ENCODE peak calls at places on chromosomes 11 and 22, in five cellular contexts. M is CD4-positive, alpha-beta T cell; I is gastrocnemius medialis; K is lower lobe of right lung; P is pancreas. J is an unnamed sample.

GRCh38 chr11:121104223-121104831 is 3.3 kb downstream of the TECTA start:
- DNase-seq in M (no peak), I (peak; percentile 25), K (no peak), P (no peak), J (no peak)

GRCh38 chr11:10588904-10589303 is 20.4 kb upstream of the LYVE1 start:
- DNase-seq in M (no peak), I (no peak), K (no peak), P (no peak), J (no peak)

GRCh38 chr22:48742556-48743343 is 1084.9 kb downstream of the BRD1 start:
- DNase-seq in M (no peak), I (no peak), K (no peak), P (peak; percentile 5), J (no peak)

GRCh38 chr11:25776238-25776637 is 555.7 kb upstream of the ANO3 start:
- DNase-seq in M (no peak), I (no peak), K (no peak), P (no peak), J (no peak)

GRCh38 chr11:70880416-70880815 is 372.0 kb downstream of the SHANK2 start:
- DNase-seq in M (no peak), I (no peak), K (no peak), P (no peak), J (no peak)

GRCh38 chr11:43687120-43687791 is 6.7 kb downstream of the HSD17B12 start:
- DNase-seq in M (no peak), I (peak; percentile 82), K (peak; percentile 51), P (no peak), J (no peak)

GRCh38 chr11:121614661-121615240 is 162.0 kb upstream of the SORL1-AS1 start:
- DNase-seq in M (no peak), I (no peak), K (no peak), P (no peak), J (no peak)

GRCh38 chr22:44799077-44799931 is 46.9 kb downstream of the ARHGAP8 start:
- DNase-seq in M (no peak), I (no peak), K (no peak), P (no peak), J (no peak)

GRCh38 chr11:118921121-118921928 is 4.4 kb downstream of the BCL9L start:
- DNase-seq in M (no peak), I (peak; percentile 80), K (peak; percentile 80), P (peak; percentile 70), J (peak; percentile 30)

GRCh38 chr11:45664376-45665205 is 831 bp downstream of the CHST1 start:
- DNase-seq in M (no peak), I (no peak), K (no peak), P (no peak), J (no peak)

GRCh38 chr22:17954860-17955587 is 69.3 kb downstream of the MICAL3 start:
- DNase-seq in M (no peak), I (no peak), K (no peak), P (no peak), J (no peak)

GRCh38 chr11:106187860-106188456 is 110.5 kb downstream of the AASDHPPT start:
- DNase-seq in M (no peak), I (no peak), K (no peak), P (no peak), J (no peak)

GRCh38 chr11:95556342-95557151 is 233.0 kb downstream of the FAM76B start:
- DNase-seq in M (no peak), I (no peak), K (no peak), P (no peak), J (no peak)

GRCh38 chr11:18204220-18204619 is 31.6 kb downstream of the MRGPRX4 start:
- DNase-seq in M (no peak), I (no peak), K (no peak), P (no peak), J (no peak)

GRCh38 chr11:47148903-47149535 is 27.7 kb downstream of the ARFGAP2 start:
- DNase-seq in M (no peak), I (peak; percentile 51), K (no peak), P (peak; percentile 85), J (peak; percentile 33)

GRCh38 chr11:1733009-1733715 is 17.2 kb downstream of the IFITM10 start:
- DNase-seq in M (no peak), I (no peak), K (no peak), P (no peak), J (no peak)

GRCh38 chr11:116969694-116970093 is 128.5 kb downstream of the SIK3 start:
- DNase-seq in M (no peak), I (no peak), K (no peak), P (no peak), J (no peak)
- H3K27ac ChIP-seq in M (no peak overlapping the region), I (no peak overlapping the region), K (no peak overlapping the region), P (no peak overlapping the region), J (no peak overlapping the region)

DNA sequence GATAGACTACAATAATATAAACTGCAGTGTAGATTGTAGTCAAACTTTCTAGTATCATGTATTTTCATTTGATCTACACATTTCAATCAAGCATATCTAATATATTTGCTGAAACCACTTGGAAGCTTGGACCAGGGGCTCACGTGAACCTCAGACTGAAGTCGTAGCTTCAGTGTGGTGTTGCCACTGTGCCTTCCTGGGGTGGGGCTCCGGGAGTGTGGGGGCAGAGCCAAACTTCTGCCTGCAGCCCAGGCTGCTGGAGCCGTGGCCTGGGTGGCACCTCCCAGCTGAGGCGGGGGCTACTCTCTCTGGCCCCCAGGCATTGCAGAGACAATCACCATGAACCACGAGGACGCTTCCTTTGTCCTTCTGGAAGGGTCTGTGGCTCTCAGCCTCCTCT is 36.3 kb upstream of the IGSF9B start:
- DNase-seq in M (no peak), I (no peak), K (no peak), P (no peak), J (no peak)
- H3K27ac ChIP-seq in M (no peak overlapping the region), I (no peak overlapping the region), K (no peak overlapping the region), P (no peak overlapping the region), J (no peak overlapping the region)

GRCh38 chr11:36377759-36378553 is 81.9 kb downstream of the PRR5L start:
- DNase-seq in M (no peak), I (no peak), K (no peak), P (no peak), J (no peak)
- H3K27ac ChIP-seq in M (peak overlapping the region; percentile 46), I (no peak overlapping the region), K (peak overlapping the region; percentile 66), P (peak overlapping the region; percentile 45), J (peak overlapping the region; percentile 57)

GRCh38 chr11:41394562-41395160 is 64.8 kb downstream of the LRRC4C start:
- DNase-seq in M (no peak), I (no peak), K (no peak), P (no peak), J (no peak)
- H3K27ac ChIP-seq in M (no peak overlapping the region), I (no peak overlapping the region), K (no peak overlapping the region), P (no peak overlapping the region), J (no peak overlapping the region)